ENCODE peak calls at places on chromosomes 7 and 10, in five cellular contexts. J is ovary; Z is GM23338; Q is activated CD4-positive, alpha-beta T cell treated with anti-CD3 and anti-CD28 coated beads, Interleukin-2, amount 50 U/mL, for 1 hour; D is testis. V is an unnamed sample.

GRCh38 chr10:120553911-120554310 is 96.9 kb downstream of the PLPP4 start:
- DNase-seq in Q (no peak), Z (no peak), D (no peak), J (no peak), V (no peak)

GRCh38 chr7:99997545-99998137 is 17.8 kb upstream of the ZKSCAN1 start:
- DNase-seq in D (peak), Z (peak), J (peak), Q (peak), V (peak)

GRCh38 chr10:79019441-79019840 is 49.3 kb upstream of the ZMIZ1 start:
- DNase-seq in Q (no peak), D (no peak), Z (no peak), J (no peak), V (no peak)

GRCh38 chr7:291302-292092 is 1.5 kb downstream of the FOXL3 start:
- DNase-seq in J (no peak), Z (no peak), D (no peak), Q (no peak), V (no peak)

GRCh38 chr7:2471396-2471795 is 4.8 kb downstream of the GRIFIN start:
- DNase-seq in Z (peak), Q (no peak), J (no peak), D (no peak), V (no peak)

GRCh38 chr10:19904202-19904661 is 88.0 kb downstream of the PLXDC2 start:
- DNase-seq in Z (no peak), D (no peak), Q (no peak), J (no peak), V (no peak)

GRCh38 chr7:113548561-113548960 is 370.2 kb downstream of the PPP1R3A start:
- DNase-seq in D (no peak), Z (no peak), Q (no peak), J (no peak), V (no peak)

GRCh38 chr7:1021931-1022330 is 22.4 kb upstream of the GPR146 start:
- DNase-seq in J (no peak), D (no peak), Z (no peak), Q (no peak), V (no peak)

GRCh38 chr10:62130948-62131347 is 137.7 kb downstream of the RTKN2 start:
- DNase-seq in Z (no peak), Q (no peak), J (no peak), D (no peak), V (no peak)

GRCh38 chr7:11540271-11540761 is 291.7 kb downstream of the THSD7A start:
- DNase-seq in J (no peak), Q (no peak), Z (no peak), D (no peak), V (no peak)

GRCh38 chr10:101441539-101442455 is 87.8 kb downstream of the BTRC start:
- DNase-seq in D (peak), J (no peak), Q (no peak), Z (peak), V (no peak)

GRCh38 chr7:1571261-1571650 is 1.4 kb upstream of the PSMG3 start:
- DNase-seq in J (no peak), D (no peak), Z (no peak), Q (no peak), V (no peak)

GRCh38 chr7:44242091-44242490 is 41.3 kb downstream of the YKT6 start:
- DNase-seq in J (no peak), D (no peak), Z (no peak), Q (no peak), V (no peak)

GRCh38 chr10:87734987-87735827 is 75.5 kb downstream of the PAPSS2 start:
- DNase-seq in Q (no peak), Z (peak), D (peak), J (peak), V (no peak)

GRCh38 chr7:27134392-27134791 is 3.8 kb upstream of the HOXA4 start:
- DNase-seq in J (no peak), Z (no peak), D (no peak), Q (no peak), V (no peak)

GRCh38 chr10:22379059-22379458 is 33.8 kb downstream of the SPAG6 start:
- DNase-seq in Q (no peak), J (no peak), D (no peak), Z (peak), V (no peak)

GRCh38 chr7:112449353-112449752 is 907 bp upstream of the IFRD1 start:
- DNase-seq in D (no peak), Z (no peak), J (no peak), Q (peak), V (peak)

GRCh38 chr10:30231071-30231652 is 117.9 kb downstream of the MTPAP start:
- DNase-seq in J (no peak), Z (no peak), Q (no peak), D (no peak), V (no peak)

GRCh38 chr7:85774931-85775330 is 588.1 kb upstream of the SEMA3D start:
- DNase-seq in J (no peak), D (no peak), Z (no peak), Q (no peak), V (no peak)

GRCh38 chr7:29609162-29610030 is 45.8 kb downstream of the PRR15 start:
- DNase-seq in Z (peak), Q (no peak), J (no peak), D (no peak), V (no peak)

GRCh38 chr10:60967854-60968484 is 24.0 kb upstream of the RHOBTB1 start:
- DNase-seq in D (no peak), Q (no peak), Z (no peak), J (no peak), V (no peak)

GRCh38 chr10:97759981-97760345 is 11.8 kb downstream of the SFRP5 start:
- DNase-seq in J (no peak), Z (no peak), Q (no peak), D (no peak), V (no peak)

GRCh38 chr7:113891828-113892227 is 27.0 kb downstream of the PPP1R3A start:
- DNase-seq in D (no peak), Z (no peak), Q (no peak), J (no peak), V (no peak)

GRCh38 chr10:31129261-31129660 is 97.6 kb upstream of the ZNF438 start:
- DNase-seq in J (peak), D (peak), Z (peak), Q (no peak), V (no peak)

GRCh38 chr10:30637881-30638467 is 8.4 kb upstream of the LYZL2 start:
- DNase-seq in D (no peak), J (no peak), Q (no peak), Z (no peak), V (no peak)

GRCh38 chr10:8543361-8544056 is 489.0 kb downstream of the GATA3 start:
- DNase-seq in Q (no peak), Z (no peak), J (no peak), D (no peak), V (no peak)

GRCh38 chr10:83990126-83990525 is 149.2 kb upstream of the GHITM start:
- DNase-seq in Q (no peak), J (no peak), Z (no peak), D (no peak), V (no peak)

GRCh38 chr10:80530251-80530650 is 7.5 kb upstream of the SH2D4B start:
- DNase-seq in J (no peak), D (no peak), Z (no peak), Q (peak), V (peak)

GRCh38 chr10:110876000-110876399 is 4.3 kb downstream of the PDCD4 start:
- DNase-seq in J (no peak), D (no peak), Q (no peak), Z (no peak), V (no peak)

V was measured in activated effector memory CD4-positive, alpha-beta T cell treated with Interleukin-2 at 50 U/mL for 16 hours.